ENCODE peak calls at places on chromosomes 13 and 19, in four cellular contexts. Q, F, T and N are unnamed samples.

GRCh38 chr13:29484236-29484635 is 111.3 kb downstream of the SLC7A1 start:
- DNase-seq in T (no peak), F (no peak), Q (no peak), N (no peak)

GRCh38 chr19:8552810-8553209 is 24.4 kb downstream of the MYO1F start:
- DNase-seq in T (no peak), F (no peak), Q (no peak), N (no peak)

GRCh38 chr13:28401303-28402056 is 93.4 kb downstream of the FLT1 start:
- DNase-seq in F (no peak), Q (no peak), T (no peak), N (no peak)

GRCh38 chr13:48662226-48662625 is 8.5 kb downstream of the CYSLTR2 start:
- DNase-seq in F (no peak), T (no peak), Q (no peak), N (no peak)

GRCh38 chr19:15672580-15673175 is at the start of gene CYP4F12:
- DNase-seq in Q (peak), F (peak), T (peak), N (peak)

GRCh38 chr19:1041835-1042685 is 2.2 kb downstream of the ABCA7 start:
- DNase-seq in F (no peak), Q (peak), T (peak), N (no peak)

GRCh38 chr19:35236638-35237400 is 8.3 kb upstream of the FAM187B start:
- DNase-seq in Q (no peak), T (no peak), F (no peak), N (peak)

GRCh38 chr13:97221046-97221445 is 1.1 kb upstream of the MBNL2 start:
- DNase-seq in T (no peak), F (no peak), Q (no peak), N (no peak)

GRCh38 chr19:58346961-58347929 is 6.0 kb downstream of the A1BG start:
- DNase-seq in F (peak), T (peak), Q (peak), N (peak)

GRCh38 chr13:72463561-72463960 is 263.9 kb downstream of the MZT1 start:
- DNase-seq in T (no peak), F (no peak), Q (no peak), N (no peak)

DNA sequence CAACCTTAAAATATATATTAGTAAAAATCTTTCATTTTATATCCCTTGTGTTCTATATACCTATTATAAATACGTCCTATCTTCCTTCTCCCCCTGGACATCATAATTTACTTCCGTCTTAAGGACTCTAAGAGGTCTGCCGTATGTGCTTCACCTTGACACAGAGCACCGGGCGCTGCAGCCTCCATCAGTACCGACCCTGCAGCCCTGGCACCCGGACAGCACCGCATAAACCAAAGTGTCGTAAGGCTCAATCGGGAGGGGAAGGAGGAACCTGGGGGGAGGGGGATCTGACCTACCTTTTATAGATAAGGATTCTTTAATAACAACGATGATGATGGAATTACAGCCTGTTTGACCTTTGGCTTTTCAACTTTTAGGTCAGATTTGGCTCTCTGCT is 44.0 kb downstream of the EFNB2 start:
- DNase-seq in F (no peak), T (no peak), Q (no peak), N (no peak)
- H3K27ac ChIP-seq in F (no peak), T (no peak), Q (no peak), N (no peak)

DNA sequence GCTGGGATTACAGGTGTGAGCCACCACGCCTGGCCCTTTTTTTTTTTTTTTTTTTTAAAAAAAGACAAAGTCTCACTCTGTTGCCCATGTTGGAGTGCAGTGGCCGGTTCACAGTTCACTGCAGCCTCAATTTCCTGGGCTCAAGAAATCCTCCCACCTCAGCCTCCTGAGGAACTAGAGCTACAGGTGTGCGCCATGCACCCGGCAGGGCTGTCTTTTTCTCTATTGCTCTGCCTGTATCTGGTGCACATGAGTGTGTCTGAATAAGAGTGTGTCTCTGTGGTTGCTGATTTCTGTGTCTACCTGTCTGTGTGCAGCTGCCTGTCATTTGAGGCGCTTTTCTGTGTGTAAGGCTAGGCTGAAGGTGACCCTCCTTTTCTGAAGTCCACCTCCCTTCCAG is 1.6 kb upstream of the PRR12 start:
- DNase-seq in F (no peak), Q (no peak), T (no peak), N (no peak)
- TF ChIP-seq CTCF in F (no peak), Q (no peak), T (no peak), N (no peak)

DNA sequence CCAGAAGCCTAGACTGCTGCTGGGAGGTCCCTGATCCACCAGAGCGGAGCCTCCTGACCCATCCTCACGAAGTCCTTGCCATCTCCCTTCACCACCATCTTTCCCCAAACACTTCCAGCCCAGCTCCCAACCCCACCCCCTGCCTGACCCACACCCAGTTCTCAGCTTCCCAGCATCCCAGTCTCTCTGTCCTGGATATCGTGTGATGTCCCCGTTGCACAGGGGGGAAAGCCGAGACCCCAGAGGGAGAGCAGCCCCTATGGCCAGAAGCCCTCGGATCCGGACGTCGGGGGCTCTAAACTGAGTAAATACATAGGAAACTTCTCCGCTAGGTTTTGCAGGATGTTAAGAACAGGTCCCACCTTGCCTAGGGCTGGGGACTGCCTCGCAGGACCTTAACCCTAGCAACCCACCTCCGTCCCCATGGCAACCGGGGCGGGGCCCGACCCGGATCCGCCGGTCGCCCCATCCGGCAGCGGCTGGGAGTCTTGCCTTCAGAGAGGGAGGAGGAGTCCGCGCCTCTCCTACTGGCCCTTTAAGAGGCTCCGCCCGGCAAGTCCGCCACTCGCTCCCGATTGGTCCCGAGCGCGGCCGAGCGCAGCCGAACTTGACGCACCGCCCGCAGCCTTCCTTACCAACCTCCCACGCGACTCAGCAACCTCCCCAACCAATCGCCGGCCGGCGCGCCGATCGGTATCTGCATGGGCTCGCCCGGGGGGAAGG is 451 bp upstream of the HMG20B start:
- DNase-seq in T (peak), Q (peak), F (peak), N (peak)
- H3K27ac ChIP-seq in T (no peak), Q (peak), F (no peak), N (no peak)

GRCh38 chr19:45592366-45592765 is 7.8 kb upstream of the OPA3 start:
- DNase-seq in Q (no peak), T (no peak), F (no peak), N (no peak)

GRCh38 chr19:45589768-45590167 is 5.2 kb upstream of the OPA3 start:
- DNase-seq in F (no peak), T (no peak), Q (no peak), N (no peak)

GRCh38 chr19:45591638-45592005 is 7.0 kb upstream of the OPA3 start:
- DNase-seq in Q (no peak), F (no peak), T (no peak), N (no peak)

GRCh38 chr19:45590300-45591003 is 5.8 kb upstream of the OPA3 start:
- DNase-seq in T (no peak), F (no peak), Q (no peak), N (no peak)

GRCh38 chr19:45591004-45591637 is 6.5 kb upstream of the OPA3 start:
- DNase-seq in F (peak), T (peak), Q (no peak), N (peak)
- TF ChIP-seq CTCF in F (peak), T (no peak), Q (no peak), N (peak)

GRCh38 chr19:3452456-3453068 is 27.8 kb downstream of the SMIM24 start:
- DNase-seq in Q (no peak), T (no peak), F (no peak), N (no peak)

GRCh38 chr19:3451451-3451866 is 28.9 kb downstream of the SMIM24 start:
- DNase-seq in Q (no peak), T (no peak), F (no peak), N (no peak)

GRCh38 chr19:3453840-3454239 is 26.5 kb downstream of the SMIM24 start:
- DNase-seq in F (no peak), Q (no peak), T (peak), N (no peak)

GRCh38 chr19:3448616-3449334 is 31.6 kb downstream of the SMIM24 start:
- DNase-seq in F (peak), T (no peak), Q (no peak), N (no peak)

DNA sequence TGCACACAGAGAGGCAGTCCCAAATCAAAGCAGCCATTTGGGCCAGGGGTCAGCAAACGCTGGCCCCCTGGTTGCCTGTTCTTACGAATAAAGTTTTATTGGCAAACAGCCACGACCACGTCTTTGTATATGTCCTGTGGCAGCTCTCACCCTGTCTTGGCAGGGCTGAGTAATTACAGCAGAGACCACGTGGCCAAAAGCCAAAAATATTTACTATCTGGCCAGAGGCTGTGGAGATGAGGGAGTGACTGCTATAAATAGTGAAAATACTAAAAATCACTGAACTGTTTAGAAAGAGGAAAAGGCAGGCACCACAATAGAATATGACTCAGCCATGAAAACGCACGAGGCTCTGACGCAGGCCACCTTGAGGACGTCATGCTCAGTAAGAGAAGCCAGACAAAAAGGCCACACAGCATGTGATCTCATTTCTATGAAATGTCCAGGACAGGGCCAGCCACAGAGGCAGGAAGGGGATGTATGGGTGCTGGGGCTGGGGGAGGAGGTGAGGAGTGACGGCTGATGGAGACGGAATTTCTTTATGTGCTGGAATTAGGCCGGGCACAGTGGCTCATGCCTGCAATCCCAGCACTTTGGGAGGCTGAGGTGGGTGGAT is 29.4 kb downstream of the SMIM24 start:
- DNase-seq in F (peak), T (no peak), Q (peak), N (no peak)
- H3K27ac ChIP-seq in F (peak), T (no peak), Q (peak), N (peak)

DNA sequence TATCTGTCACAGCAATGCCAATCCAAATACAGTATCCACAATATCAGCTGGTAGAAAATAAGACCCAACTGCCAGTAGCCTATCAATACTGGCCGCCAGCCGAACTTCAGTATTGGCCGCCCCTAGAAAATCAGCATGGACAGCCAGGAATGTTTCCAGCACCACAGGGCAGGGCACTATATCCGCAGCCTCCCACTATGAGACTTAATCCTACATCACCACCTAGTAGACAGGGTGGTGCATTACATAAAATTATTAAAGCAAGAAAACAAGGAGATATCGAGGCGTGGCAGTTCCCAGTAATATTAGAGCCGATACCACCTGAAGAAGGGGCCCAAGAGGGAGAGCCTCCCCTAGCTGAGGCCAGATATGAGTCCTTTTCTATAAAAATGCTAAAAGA is 111.3 kb downstream of the ZNF486 start:
- DNase-seq in Q (no peak), T (no peak), F (no peak), N (no peak)
- TF ChIP-seq CTCF in Q (no peak), T (no peak), F (peak), N (no peak)

DNA sequence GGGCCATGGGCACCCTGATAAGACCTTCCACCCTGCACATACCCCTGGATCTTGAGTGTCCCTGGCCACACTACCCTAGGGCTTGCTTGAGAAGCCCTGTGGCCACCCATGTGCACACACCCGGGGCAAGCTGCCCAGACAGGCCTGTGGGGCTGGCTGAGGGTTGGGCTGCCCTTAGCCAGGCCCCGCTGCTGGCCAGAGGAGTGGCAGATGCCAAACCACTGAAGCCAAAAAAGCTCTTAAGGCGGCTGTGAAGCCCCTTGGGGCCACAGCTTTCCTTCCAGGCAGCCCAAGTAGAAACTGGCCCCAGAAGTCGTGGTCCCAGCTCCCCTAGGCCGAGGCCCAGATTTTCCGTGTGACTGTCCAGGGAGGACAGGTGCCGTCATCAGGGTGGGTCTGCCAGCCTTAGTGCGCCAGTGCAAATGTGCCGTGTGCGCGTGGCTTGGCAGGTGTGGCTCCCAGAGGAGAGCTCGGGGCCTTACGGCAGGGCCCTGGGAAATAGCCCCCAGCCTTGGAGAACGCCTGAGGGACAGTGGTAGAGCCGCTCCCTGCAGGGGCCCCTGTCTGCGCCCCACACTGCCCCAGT is 14.8 kb downstream of the CEBPG start:
- DNase-seq in Q (peak), F (no peak), T (peak), N (peak)
- H3K27ac ChIP-seq in Q (peak), F (peak), T (no peak), N (peak)

GRCh38 chr19:32720216-32720935 is 809 bp downstream of the TDRD12 start:
- DNase-seq in T (no peak), Q (no peak), F (no peak), N (no peak)

GRCh38 chr19:32718286-32718685 is 1.3 kb upstream of the TDRD12 start:
- DNase-seq in F (no peak), T (no peak), Q (no peak), N (no peak)

GRCh38 chr19:32720936-32721250 is 1.3 kb downstream of the TDRD12 start:
- DNase-seq in Q (no peak), T (no peak), F (no peak), N (no peak)

GRCh38 chr19:32717496-32717895 is 2.1 kb upstream of the TDRD12 start:
- DNase-seq in Q (no peak), F (no peak), T (no peak), N (no peak)

GRCh38 chr19:32719611-32720059 is at the start of gene TDRD12:
- DNase-seq in Q (no peak), T (peak), F (no peak), N (no peak)
- TF ChIP-seq CTCF in Q (no peak), T (no peak), F (no peak), N (no peak)

GRCh38 chr19:43901395-43902390 is 33.4 kb downstream of the ZNF45 start:
- DNase-seq in F (peak), Q (peak), T (peak), N (peak)
- H3K27ac ChIP-seq in F (no peak), Q (no peak), T (no peak), N (no peak)